ENCODE peak calls at places on chromosome 19, in five cellular contexts. Q is stimulated activated CD8-positive, alpha-beta memory T cell treated with anti-CD3 and anti-CD28 coated beads, Interleukin-2, amount 100 ng/mL, for 48 hours; Y is epithelial cell of esophagus; J is NCI-H774; T is stimulated activated CD4-positive, alpha-beta T cell treated with anti-CD3 and anti-CD28 coated beads, Interleukin-1b, Interleukin-23, amount 100 ng/mL, for 48 hours. I is an unnamed sample.

GRCh38 chr19:30402790-30403189 is 30.6 kb downstream of the ZNF536 start:
- DNase-seq in Y (no peak), J (no peak), Q (no peak), T (no peak), I (no peak)

GRCh38 chr19:56864443-56865125 is 24.1 kb upstream of the PEG3 start:
- DNase-seq in Y (no peak), T (no peak), Q (no peak), J (no peak), I (no peak)

GRCh38 chr19:6753178-6754031 is 13.8 kb downstream of the SH2D3A start:
- DNase-seq in J (no peak), Y (peak; percentile 82), T (peak; percentile 91), Q (peak; percentile 84), I (peak; percentile 81)

GRCh38 chr19:11267316-11268085 is 5.2 kb upstream of the DOCK6 start:
- DNase-seq in Q (no peak), J (no peak), T (no peak), Y (no peak), I (no peak)

GRCh38 chr19:39351537-39352037 is 9.4 kb downstream of the SAMD4B start:
- DNase-seq in Y (no peak), T (peak; percentile 65), J (no peak), Q (peak; percentile 25), I (no peak)

GRCh38 chr19:47188507-47189033 is 42.4 kb downstream of the BBC3 start:
- DNase-seq in J (no peak), Y (no peak), T (no peak), Q (no peak), I (no peak)

GRCh38 chr19:33796164-33797100 is at the start of gene KCTD15:
- DNase-seq in Y (peak; percentile 57), T (peak; percentile 17), J (peak; percentile 47), Q (no peak), I (peak; percentile 40)

GRCh38 chr19:6363429-6363828 is 2.1 kb downstream of the CLPP start:
- DNase-seq in T (no peak), Y (no peak), J (no peak), Q (no peak), I (no peak)

GRCh38 chr19:38004505-38005223 is 97.7 kb downstream of the SIPA1L3 start:
- DNase-seq in Y (peak; percentile 97), Q (no peak), T (peak; percentile 14), J (peak; percentile 54), I (peak; percentile 94)

GRCh38 chr19:33176670-33177416 is 17.3 kb upstream of the LRP3 start:
- DNase-seq in Q (peak; percentile 98), T (peak; percentile 98), Y (peak; percentile 97), J (peak; percentile 98), I (peak; percentile 98)

GRCh38 chr19:374183-374885 is 29.7 kb upstream of the MIER2 start:
- DNase-seq in T (no peak), Y (peak; percentile 48), J (peak; percentile 36), Q (no peak), I (no peak)

GRCh38 chr19:39277598-39277997 is 9.4 kb downstream of the IFNL2 start:
- DNase-seq in J (no peak), Y (peak; percentile 22), T (no peak), Q (no peak), I (no peak)

GRCh38 chr19:55603115-55603514 is 2.3 kb upstream of the ZNF865 start:
- DNase-seq in J (no peak), Y (no peak), Q (no peak), T (no peak), I (no peak)

GRCh38 chr19:57363734-57364181 is 407 bp downstream of the TRAPPC2B start:
- DNase-seq in T (no peak), Y (peak; percentile 9), Q (no peak), J (no peak), I (no peak)